ENCODE peak calls at places on chromosome 1, in eight cellular contexts. N is A549, G is neural progenitor cell, C is breast epithelium, A is spleen, F is body of pancreas, B is fibroblast of lung, E is cardiac muscle cell. Z is an unnamed sample.

GRCh38 chr1:181135815-181136737 is 47.6 kb downstream of the IER5 start:
- DNase-seq in A (no peak), G (no peak), E (peak; percentile 60), C (peak; percentile 43), N (no peak), F (no peak), B (peak; percentile 94), Z (no peak)

GRCh38 chr1:241022366-241022765 is 334.6 kb downstream of the RGS7 start:
- DNase-seq in F (no peak), E (no peak), A (no peak), G (no peak), C (no peak), N (no peak), B (no peak), Z (no peak)

GRCh38 chr1:1433804-1434130 is 1.7 kb upstream of the VWA1 start:
- DNase-seq in C (no peak), G (peak; percentile 45), N (no peak), A (no peak), E (peak; percentile 76), B (peak; percentile 79), F (no peak), Z (no peak)

GRCh38 chr1:100353073-100353801 is 931 bp downstream of the CDC14A start:
- DNase-seq in C (peak; percentile 35), F (peak; percentile 45), E (no peak), B (peak; percentile 6), N (peak; percentile 13), A (peak; percentile 89), G (peak; percentile 83), Z (peak; percentile 33)

GRCh38 chr1:108961752-108962486 is 1.4 kb downstream of the CLCC1 start:
- DNase-seq in C (no peak), A (no peak), E (no peak), N (no peak), G (no peak), B (no peak), F (no peak), Z (no peak)

GRCh38 chr1:64917328-64917861 is 49.0 kb downstream of the JAK1 start:
- DNase-seq in B (peak; percentile 99), G (peak; percentile 12), N (peak; percentile 73), F (peak; percentile 47), E (peak; percentile 99), C (no peak), A (no peak), Z (no peak)

GRCh38 chr1:110339427-110340206 is 440 bp downstream of the RBM15 start:
- DNase-seq in A (no peak), G (peak; percentile 72), N (peak; percentile 30), C (peak; percentile 47), B (peak; percentile 50), F (peak; percentile 58), E (peak; percentile 56), Z (peak; percentile 48)

GRCh38 chr1:171134194-171134924 is 43.7 kb downstream of the FMO3 start:
- DNase-seq in A (no peak), B (peak; percentile 46), C (no peak), F (no peak), G (no peak), N (no peak), E (no peak), Z (no peak)

GRCh38 chr1:53982034-53982761 is 35.8 kb downstream of the LDLRAD1 start:
- DNase-seq in C (peak; percentile 22), G (peak; percentile 76), A (no peak), E (peak; percentile 66), N (peak; percentile 9), F (peak; percentile 25), B (peak; percentile 52), Z (no peak)

GRCh38 chr1:206608108-206608698 is 4.1 kb downstream of the EIF2D start:
- DNase-seq in N (peak; percentile 53), G (peak; percentile 67), A (no peak), E (peak; percentile 59), F (peak; percentile 45), B (no peak), C (no peak), Z (peak; percentile 33)

GRCh38 chr1:167425482-167425881 is 92.8 kb downstream of the CD247 start:
- DNase-seq in N (no peak), C (no peak), G (peak; percentile 37), E (no peak), A (no peak), B (no peak), F (no peak), Z (no peak)

GRCh38 chr1:1567831-1568380 is 6.8 kb downstream of the SSU72 start:
- DNase-seq in A (no peak), B (no peak), N (no peak), F (no peak), E (no peak), G (no peak), C (no peak), Z (no peak)

GRCh38 chr1:160911441-160911840 is 26.5 kb upstream of the ITLN1 start:
- DNase-seq in C (no peak), G (no peak), B (peak; percentile 15), A (no peak), F (peak; percentile 33), E (peak; percentile 99), N (no peak), Z (no peak)

GRCh38 chr1:231387770-231388669 is 34.1 kb downstream of the EGLN1 start:
- DNase-seq in N (no peak), G (no peak), A (no peak), B (peak; percentile 63), F (no peak), C (no peak), E (no peak), Z (no peak)

GRCh38 chr1:243924588-243925349 is 74.7 kb upstream of the AKT3 start:
- DNase-seq in C (no peak), B (peak; percentile 29), A (no peak), F (no peak), E (peak; percentile 80), G (peak; percentile 32), N (no peak), Z (no peak)

GRCh38 chr1:32012709-32013385 is 821 bp upstream of the KHDRBS1 start:
- DNase-seq in A (no peak), C (no peak), E (no peak), F (no peak), G (no peak), N (no peak), B (no peak), Z (no peak)

GRCh38 chr1:1616045-1616821 is 933 bp downstream of the MIB2 start:
- DNase-seq in B (peak; percentile 37), C (no peak), E (peak; percentile 50), G (peak; percentile 76), A (no peak), N (no peak), F (peak; percentile 58), Z (peak; percentile 51)

GRCh38 chr1:42922687-42923366 is 35.8 kb downstream of the SLC2A1 start:
- DNase-seq in C (no peak), N (peak; percentile 73), G (peak; percentile 84), E (peak; percentile 59), B (peak; percentile 71), F (peak; percentile 48), A (peak; percentile 65), Z (peak; percentile 38)

GRCh38 chr1:186210258-186210657 is 164.8 kb downstream of the TPR start:
- DNase-seq in C (no peak), B (no peak), N (no peak), A (no peak), G (no peak), F (no peak), E (no peak), Z (no peak)

GRCh38 chr1:233606813-233607212 is 7.1 kb upstream of the KCNK1 start:
- DNase-seq in G (no peak), E (no peak), A (no peak), N (no peak), B (no peak), F (no peak), C (no peak), Z (no peak)

GRCh38 chr1:205948886-205949285 is 5.6 kb upstream of the SLC26A9 start:
- DNase-seq in G (no peak), A (no peak), N (no peak), F (no peak), C (no peak), B (no peak), E (no peak), Z (no peak)

GRCh38 chr1:82542766-82543165 is 742.0 kb downstream of the ADGRL2 start:
- DNase-seq in B (peak; percentile 37), E (no peak), F (no peak), G (no peak), C (no peak), A (no peak), N (no peak), Z (no peak)
- H3K9me3 ChIP-seq in B (no peaks in the 10 kb centered on the region), E (no peaks in the 10 kb centered on the region), F (no peaks in the 10 kb centered on the region), G (no peaks in the 10 kb centered on the region), C (no peaks in the 10 kb centered on the region), A (peaks cover 30% of the 10 kb centered on the region), N (no peaks in the 10 kb centered on the region), Z (no peaks in the 10 kb centered on the region)

GRCh38 chr1:24555591-24556413 is at the start of gene NCMAP:
- DNase-seq in B (no peak), E (no peak), N (no peak), A (peak; percentile 80), G (peak; percentile 41), F (peak; percentile 84), C (peak; percentile 50), Z (peak; percentile 14)
- H3K4me3 ChIP-seq in B (no peak within 1 kb of the TSS), E (peak within 1 kb of the TSS; percentile 25), N (peak within 1 kb of the TSS; percentile 43), A (peak within 1 kb of the TSS; percentile 28), G (peak within 1 kb of the TSS; percentile 49), F (peak within 1 kb of the TSS; percentile 26), C (peak within 1 kb of the TSS; percentile 60), Z (peak within 1 kb of the TSS; percentile 32)

GRCh38 chr1:150525348-150525747 is 9.8 kb downstream of the FALEC start:
- DNase-seq in F (no peak), C (no peak), N (no peak), E (no peak), G (no peak), B (no peak), A (no peak), Z (no peak)

GRCh38 chr1:150530491-150531159 is 15.1 kb downstream of the FALEC start:
- DNase-seq in C (no peak), F (no peak), G (no peak), E (no peak), B (no peak), A (peak; percentile 41), N (no peak), Z (no peak)

GRCh38 chr1:150528997-150529396 is 13.4 kb downstream of the FALEC start:
- DNase-seq in C (no peak), G (no peak), F (no peak), E (peak; percentile 91), A (no peak), N (no peak), B (peak; percentile 94), Z (no peak)

GRCh38 chr1:150532860-150533259 is 16.3 kb upstream of the ADAMTSL4 start:
- DNase-seq in E (no peak), C (no peak), B (peak; percentile 43), N (no peak), G (no peak), F (no peak), A (peak; percentile 31), Z (no peak)

GRCh38 chr1:150528196-150528595 is 12.6 kb downstream of the FALEC start:
- DNase-seq in G (no peak), F (no peak), N (no peak), E (no peak), B (peak; percentile 92), A (no peak), C (no peak), Z (no peak)
- H3K27ac ChIP-seq in G (no peak overlapping the region), F (peak overlapping the region; percentile 72), N (no peak overlapping the region), E (no peak overlapping the region), B (no peak overlapping the region), A (no peak overlapping the region), C (no peak overlapping the region), Z (no peak overlapping the region)

DNA sequence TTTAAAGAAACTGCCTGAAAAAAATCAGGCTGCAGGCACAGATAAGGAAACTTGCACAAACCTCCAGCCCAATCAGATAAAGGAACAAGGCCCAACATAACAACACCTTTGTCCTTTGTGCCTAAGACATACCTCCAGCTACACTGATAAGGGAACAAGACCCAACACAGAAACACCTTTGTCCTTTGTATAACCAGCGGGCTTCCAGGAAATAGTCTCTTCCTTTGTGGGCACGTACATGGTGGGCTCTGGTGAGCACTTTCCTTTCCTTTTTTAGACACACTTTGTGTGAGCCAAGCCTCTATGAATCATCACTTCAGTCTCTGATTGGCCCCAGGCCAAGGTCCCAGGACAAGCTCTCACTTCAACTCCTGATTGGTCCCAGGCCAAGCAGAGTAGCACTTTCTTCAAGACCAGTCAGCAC is 23.6 kb downstream of the ZNF670 start:
- DNase-seq in F (no peak), A (no peak), B (peak; percentile 74), N (no peak), G (no peak), E (peak; percentile 79), C (no peak), Z (no peak)
- H3K9me3 ChIP-seq in F (no peaks in the 10 kb centered on the region), A (peaks cover 100% of the 10 kb centered on the region), B (no peaks in the 10 kb centered on the region), N (peaks cover 75% of the 10 kb centered on the region), G (peaks cover 59% of the 10 kb centered on the region), E (no peaks in the 10 kb centered on the region), C (peaks cover 33% of the 10 kb centered on the region), Z (peaks cover 28% of the 10 kb centered on the region)